ENCODE peak calls at places on chromosomes 3 and 15, in six cellular contexts. U is IMR-90, Q is mesendoderm, F is neuronal stem cell, O is H9, V is H1. S is an unnamed sample.

GRCh38 chr3:192772495-192772894 is 45.2 kb upstream of the FGF12 start:
- DNase-seq in Q (peak), V (peak), O (peak), U (peak), F (no peak), S (peak)

GRCh38 chr15:90679959-90680358 is 37.2 kb upstream of the BLM start:
- DNase-seq in V (no peak), Q (no peak), O (no peak), U (no peak), F (no peak), S (no peak)

GRCh38 chr3:99776516-99777209 is 41.0 kb upstream of the CMSS1 start:
- DNase-seq in U (peak), V (no peak), F (no peak), Q (peak), O (no peak), S (peak)

GRCh38 chr15:85582719-85583089 is 202.3 kb downstream of the AKAP13 start:
- DNase-seq in V (no peak), Q (no peak), F (no peak), O (no peak), U (peak), S (no peak)

GRCh38 chr3:175426805-175427204 is 567.7 kb downstream of the NAALADL2 start:
- DNase-seq in F (no peak), Q (no peak), V (no peak), U (peak), O (no peak), S (peak)

GRCh38 chr3:85193565-85193964 is 234.8 kb downstream of the CADM2 start:
- DNase-seq in V (no peak), F (no peak), Q (no peak), O (no peak), U (no peak), S (no peak)

GRCh38 chr15:99416191-99417188 is 149.3 kb upstream of the MEF2A start:
- DNase-seq in O (peak), U (no peak), V (no peak), Q (no peak), F (no peak), S (no peak)

GRCh38 chr15:72902245-72902928 is 118.8 kb upstream of the ADPGK start:
- DNase-seq in Q (no peak), F (no peak), O (no peak), U (peak), V (no peak), S (no peak)

GRCh38 chr3:41026394-41027177 is 172.7 kb upstream of the CTNNB1 start:
- DNase-seq in O (no peak), V (no peak), F (no peak), U (peak), Q (peak), S (no peak)

GRCh38 chr15:71788646-71789579 is 21.4 kb upstream of the NR2E3 start:
- DNase-seq in F (no peak), V (no peak), O (no peak), U (no peak), Q (no peak), S (no peak)

GRCh38 chr3:56800373-56801150 is 1.2 kb downstream of the ARHGEF3 start:
- DNase-seq in U (no peak), F (no peak), Q (no peak), O (no peak), V (no peak), S (no peak)

GRCh38 chr3:49602049-49602554 is 47.8 kb downstream of the BSN start:
- DNase-seq in U (no peak), V (no peak), O (no peak), Q (no peak), F (no peak), S (peak)

GRCh38 chr3:170499562-170500156 is 81.0 kb downstream of the CLDN11 start:
- DNase-seq in Q (peak), V (no peak), F (no peak), O (peak), U (peak), S (peak)

GRCh38 chr3:49769516-49769915 is 16.8 kb downstream of the IP6K1 start:
- DNase-seq in Q (no peak), V (no peak), F (no peak), U (peak), O (no peak), S (no peak)

DNA sequence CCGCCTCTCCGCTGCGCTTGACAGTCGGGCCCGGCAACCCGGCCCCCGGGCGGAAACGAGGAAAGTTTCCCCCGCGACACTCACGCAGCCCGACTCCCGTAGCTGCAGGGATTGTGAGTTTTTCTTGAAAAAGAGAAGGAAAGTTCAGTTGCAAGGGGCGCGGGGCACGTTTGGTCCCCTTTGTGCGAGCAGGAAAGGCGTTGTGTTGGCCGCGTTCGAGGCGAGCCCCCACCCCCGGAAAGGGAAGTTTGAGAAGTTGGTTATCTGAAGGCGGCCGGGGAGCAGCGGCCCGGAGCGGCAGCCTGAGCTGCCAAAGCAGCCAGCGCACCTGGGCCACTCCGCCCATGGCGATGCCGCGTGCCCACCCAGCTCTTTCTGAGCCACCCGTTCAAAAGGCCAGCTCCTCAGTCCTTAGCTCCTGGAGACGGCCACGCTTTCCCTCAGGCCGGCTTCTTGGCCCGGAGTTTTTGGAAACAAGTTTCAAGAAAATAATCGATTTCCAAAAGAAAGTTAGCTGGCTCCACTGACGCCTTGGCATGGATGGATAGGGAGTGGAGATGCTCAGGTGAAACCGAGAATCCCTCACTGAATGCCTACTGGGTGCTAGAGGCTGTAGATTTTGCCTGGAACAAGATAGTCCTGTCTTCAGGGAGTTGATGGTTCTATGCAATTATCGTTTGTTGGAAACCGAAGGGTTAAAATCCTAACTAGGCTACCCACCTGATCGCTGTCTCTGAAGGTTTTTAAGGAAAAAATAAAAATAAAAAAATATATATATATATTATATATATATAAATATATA is 832 bp downstream of the TGFBR2 start:
- DNase-seq in F (peak), U (no peak), Q (peak), V (no peak), O (peak), S (peak)
- H3K4ac ChIP-seq in F (no peak), U (peak), Q (peak), V (no peak), O (no peak), S (peak)

GRCh38 chr3:133535971-133536634 is 37.4 kb upstream of the CDV3 start:
- DNase-seq in O (no peak), U (peak), Q (no peak), F (no peak), V (no peak), S (no peak)
- H3K4ac ChIP-seq in O (no peak), U (peak), Q (no peak), F (no peak), V (no peak), S (no peak)

GRCh38 chr15:40040770-40041169 is 1.8 kb upstream of the SRP14 start:
- DNase-seq in Q (no peak), O (no peak), U (no peak), V (no peak), F (no peak), S (no peak)

GRCh38 chr15:40038654-40039543 is at the start of gene SRP14:
- DNase-seq in U (peak), V (peak), Q (peak), F (peak), O (peak), S (peak)

GRCh38 chr15:40040293-40040635 is 1.3 kb upstream of the SRP14 start:
- DNase-seq in O (no peak), U (no peak), F (no peak), V (no peak), Q (no peak), S (no peak)

GRCh38 chr15:40034186-40034946 is 4.6 kb downstream of the SRP14 start:
- DNase-seq in Q (peak), V (no peak), O (no peak), U (no peak), F (no peak), S (no peak)

DNA sequence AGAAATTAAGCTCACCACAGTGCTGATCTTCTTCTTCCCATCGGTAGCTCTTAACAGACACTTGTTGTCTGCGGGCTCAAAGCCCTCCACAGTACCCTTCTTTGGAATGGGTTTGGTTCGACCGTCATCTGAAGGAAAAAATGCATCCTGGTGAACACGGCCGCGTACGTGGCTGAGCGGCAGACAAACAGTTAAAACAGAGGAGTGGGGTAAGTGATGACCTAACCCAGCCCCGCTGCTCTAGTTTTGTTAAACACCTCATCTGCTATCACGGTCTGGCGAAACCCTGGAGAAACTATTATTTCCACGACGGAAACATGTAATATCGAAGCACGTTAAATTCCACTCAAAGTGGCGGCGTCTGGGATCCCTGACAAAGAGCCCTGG is 721 bp downstream of the SRP14 start:
- DNase-seq in O (no peak), V (no peak), U (peak), Q (peak), F (no peak), S (peak)
- H3K4ac ChIP-seq in O (no peak), V (no peak), U (peak), Q (no peak), F (no peak), S (peak)

DNA sequence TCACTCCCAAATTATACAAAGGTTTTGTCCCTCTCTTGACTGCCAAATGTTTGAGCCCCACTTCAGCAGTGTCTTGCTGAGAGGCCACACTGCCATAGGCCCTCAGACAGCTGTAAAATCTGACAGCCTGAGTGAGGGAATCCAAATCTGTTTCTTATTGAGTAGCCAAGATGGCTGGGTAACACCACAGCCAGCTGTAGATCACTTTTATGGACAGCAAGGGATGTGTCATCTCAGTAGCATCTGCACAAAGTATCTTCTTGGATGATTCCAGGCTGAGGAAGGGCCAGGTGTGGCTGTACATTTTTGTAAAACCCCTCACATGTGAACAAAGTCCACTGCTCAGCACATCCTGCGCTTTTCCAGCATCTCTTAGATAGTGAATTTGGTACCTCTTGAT is 237.0 kb upstream of the LRTM1 start:
- DNase-seq in Q (no peak), U (peak), O (no peak), F (no peak), V (no peak), S (no peak)
- H3K4ac ChIP-seq in Q (no peak), U (peak), O (no peak), F (no peak), V (no peak), S (no peak)

DNA sequence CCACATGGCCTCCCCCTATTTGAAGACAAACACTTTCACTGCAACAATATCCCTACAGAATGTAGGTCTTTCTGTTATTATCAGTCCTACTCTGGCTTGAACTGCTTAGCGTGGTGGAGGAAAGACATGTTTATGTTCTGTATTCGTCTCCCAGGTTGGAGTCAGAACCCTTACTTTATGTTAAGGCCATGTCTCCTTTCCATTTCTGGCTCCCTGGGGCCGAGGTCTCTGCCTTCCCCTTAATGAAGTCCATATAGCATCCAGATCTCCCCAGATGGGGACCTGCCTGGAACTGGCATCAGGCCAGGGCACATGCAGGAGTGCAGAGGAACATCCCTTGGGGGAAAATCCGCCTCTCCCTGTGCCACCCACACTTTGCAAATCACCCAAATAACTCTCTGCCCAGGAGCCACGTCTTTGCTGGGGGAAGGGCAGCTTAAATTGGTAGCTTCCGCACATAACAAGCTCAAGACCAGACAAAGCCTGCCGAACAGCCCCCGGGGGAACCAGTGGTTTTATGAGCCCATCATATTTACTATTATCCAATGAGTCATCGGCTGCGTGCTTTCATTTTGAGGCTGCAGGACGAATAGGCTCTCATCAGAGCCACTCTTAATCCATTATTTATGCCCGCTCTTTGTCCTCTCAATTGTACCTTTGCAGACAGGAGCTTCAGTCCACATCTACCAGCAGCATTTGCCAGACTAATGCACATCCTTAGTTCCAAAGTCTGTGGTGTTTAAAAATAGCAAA is 237.0 kb downstream of the UACA start:
- DNase-seq in V (no peak), U (peak), Q (no peak), O (peak), F (no peak), S (peak)
- H3K4ac ChIP-seq in V (no peak), U (no peak), Q (no peak), O (no peak), F (no peak), S (no peak)

S was measured in trophoblast cell.